ENCODE peak calls at places on chromosomes 1 and 21, in seven cellular contexts. One of them, this sample, is unnamed.

GRCh38 chr1:204128964-204129896 is 22.6 kb downstream of the ETNK2 start:
- DNase-seq in ovary: peak; percentile 86
- DNase-seq in CD8-positive, alpha-beta T cell: peak; percentile 41
- DNase-seq in AG04450: peak; percentile 32
- DNase-seq in MM.1S: peak; percentile 60
- DNase-seq in left ventricle myocardium inferior: peak; percentile 67
- DNase-seq in psoas muscle: peak; percentile 88
- DNase-seq in this sample: peak; percentile 55

GRCh38 chr1:41389009-41389408 is 27.8 kb downstream of the FOXO6 start:
- DNase-seq in left ventricle myocardium inferior: no peak
- DNase-seq in psoas muscle: no peak
- DNase-seq in MM.1S: no peak
- DNase-seq in AG04450: no peak
- DNase-seq in ovary: no peak
- DNase-seq in CD8-positive, alpha-beta T cell: no peak
- DNase-seq in this sample: no peak

GRCh38 chr1:234554157-234554477 is 55.9 kb downstream of the IRF2BP2 start:
- DNase-seq in left ventricle myocardium inferior: no peak
- DNase-seq in AG04450: no peak
- DNase-seq in psoas muscle: no peak
- DNase-seq in ovary: no peak
- DNase-seq in MM.1S: no peak
- DNase-seq in CD8-positive, alpha-beta T cell: no peak
- DNase-seq in this sample: no peak

GRCh38 chr1:97017895-97018294 is 296.3 kb downstream of the PTBP2 start:
- DNase-seq in AG04450: no peak
- DNase-seq in CD8-positive, alpha-beta T cell: no peak
- DNase-seq in ovary: no peak
- DNase-seq in MM.1S: peak; percentile 27
- DNase-seq in psoas muscle: no peak
- DNase-seq in left ventricle myocardium inferior: no peak
- DNase-seq in this sample: no peak

GRCh38 chr21:32687946-32688345 is 39.9 kb downstream of the SYNJ1 start:
- DNase-seq in psoas muscle: no peak
- DNase-seq in ovary: no peak
- DNase-seq in MM.1S: peak; percentile 30
- DNase-seq in left ventricle myocardium inferior: no peak
- DNase-seq in CD8-positive, alpha-beta T cell: no peak
- DNase-seq in AG04450: no peak
- DNase-seq in this sample: no peak

GRCh38 chr1:237258871-237259270 is 216.9 kb downstream of the RYR2 start:
- DNase-seq in MM.1S: no peak
- DNase-seq in psoas muscle: no peak
- DNase-seq in AG04450: no peak
- DNase-seq in left ventricle myocardium inferior: peak; percentile 37
- DNase-seq in ovary: no peak
- DNase-seq in CD8-positive, alpha-beta T cell: no peak
- DNase-seq in this sample: no peak

GRCh38 chr1:98468111-98468717 is 193.3 kb upstream of the SNX7 start:
- DNase-seq in MM.1S: peak; percentile 15
- DNase-seq in CD8-positive, alpha-beta T cell: no peak
- DNase-seq in AG04450: peak; percentile 39
- DNase-seq in ovary: no peak
- DNase-seq in left ventricle myocardium inferior: no peak
- DNase-seq in psoas muscle: no peak
- DNase-seq in this sample: no peak

GRCh38 chr1:92240034-92240433 is 22.3 kb downstream of the C1orf146 start:
- DNase-seq in ovary: no peak
- DNase-seq in MM.1S: no peak
- DNase-seq in AG04450: no peak
- DNase-seq in left ventricle myocardium inferior: no peak
- DNase-seq in CD8-positive, alpha-beta T cell: no peak
- DNase-seq in psoas muscle: no peak
- DNase-seq in this sample: no peak

GRCh38 chr1:45979778-45980176 is 152.7 kb downstream of the PIK3R3 start:
- DNase-seq in AG04450: no peak
- DNase-seq in ovary: no peak
- DNase-seq in MM.1S: no peak
- DNase-seq in CD8-positive, alpha-beta T cell: no peak
- DNase-seq in psoas muscle: no peak
- DNase-seq in left ventricle myocardium inferior: no peak
- DNase-seq in this sample: no peak

GRCh38 chr1:80846966-80847365 is 953.8 kb upstream of the ADGRL2 start:
- DNase-seq in left ventricle myocardium inferior: no peak
- DNase-seq in psoas muscle: no peak
- DNase-seq in ovary: no peak
- DNase-seq in AG04450: peak; percentile 3
- DNase-seq in CD8-positive, alpha-beta T cell: no peak
- DNase-seq in MM.1S: no peak
- DNase-seq in this sample: no peak

GRCh38 chr1:198523183-198523942 is 17.1 kb downstream of the ATP6V1G3 start:
- DNase-seq in MM.1S: no peak
- DNase-seq in ovary: no peak
- DNase-seq in CD8-positive, alpha-beta T cell: no peak
- DNase-seq in left ventricle myocardium inferior: no peak
- DNase-seq in AG04450: no peak
- DNase-seq in psoas muscle: no peak
- DNase-seq in this sample: no peak

GRCh38 chr1:198530964-198531363 is 9.5 kb downstream of the ATP6V1G3 start:
- DNase-seq in psoas muscle: no peak
- DNase-seq in MM.1S: no peak
- DNase-seq in CD8-positive, alpha-beta T cell: no peak
- DNase-seq in left ventricle myocardium inferior: no peak
- DNase-seq in ovary: no peak
- DNase-seq in AG04450: no peak
- DNase-seq in this sample: no peak

GRCh38 chr1:198531891-198532290 is 8.6 kb downstream of the ATP6V1G3 start:
- DNase-seq in MM.1S: no peak
- DNase-seq in CD8-positive, alpha-beta T cell: no peak
- DNase-seq in AG04450: no peak
- DNase-seq in left ventricle myocardium inferior: no peak
- DNase-seq in ovary: no peak
- DNase-seq in psoas muscle: no peak
- DNase-seq in this sample: no peak

GRCh38 chr1:198529414-198529813 is 11.1 kb downstream of the ATP6V1G3 start:
- DNase-seq in left ventricle myocardium inferior: no peak
- DNase-seq in CD8-positive, alpha-beta T cell: no peak
- DNase-seq in psoas muscle: no peak
- DNase-seq in AG04450: peak; percentile 37
- DNase-seq in ovary: no peak
- DNase-seq in MM.1S: no peak
- DNase-seq in this sample: no peak

GRCh38 chr1:198528376-198528775 is 12.1 kb downstream of the ATP6V1G3 start:
- DNase-seq in MM.1S: no peak
- DNase-seq in CD8-positive, alpha-beta T cell: no peak
- DNase-seq in AG04450: peak; percentile 2
- DNase-seq in left ventricle myocardium inferior: no peak
- DNase-seq in ovary: no peak
- DNase-seq in psoas muscle: no peak
- DNase-seq in this sample: no peak
- H3K27ac ChIP-seq in MM.1S: no peak overlapping the region
- H3K27ac ChIP-seq in CD8-positive, alpha-beta T cell: no peak overlapping the region
- H3K27ac ChIP-seq in AG04450: no peak overlapping the region
- H3K27ac ChIP-seq in left ventricle myocardium inferior: no peak overlapping the region
- H3K27ac ChIP-seq in ovary: no peak overlapping the region
- H3K27ac ChIP-seq in psoas muscle: no peak overlapping the region
- H3K27ac ChIP-seq in this sample: no peak overlapping the region

GRCh38 chr1:159802060-159802459 is at the start of gene FCRL6:
- DNase-seq in ovary: no peak
- DNase-seq in left ventricle myocardium inferior: no peak
- DNase-seq in MM.1S: no peak
- DNase-seq in psoas muscle: no peak
- DNase-seq in AG04450: no peak
- DNase-seq in CD8-positive, alpha-beta T cell: no peak
- DNase-seq in this sample: no peak
- H3K4me3 ChIP-seq in ovary: no peak within 1 kb of the TSS
- H3K4me3 ChIP-seq in left ventricle myocardium inferior: no peak within 1 kb of the TSS
- H3K4me3 ChIP-seq in MM.1S: no peak within 1 kb of the TSS
- H3K4me3 ChIP-seq in psoas muscle: no peak within 1 kb of the TSS
- H3K4me3 ChIP-seq in AG04450: no peak within 1 kb of the TSS
- H3K4me3 ChIP-seq in CD8-positive, alpha-beta T cell: no peak within 1 kb of the TSS
- H3K4me3 ChIP-seq in this sample: no peak within 1 kb of the TSS

DNA sequence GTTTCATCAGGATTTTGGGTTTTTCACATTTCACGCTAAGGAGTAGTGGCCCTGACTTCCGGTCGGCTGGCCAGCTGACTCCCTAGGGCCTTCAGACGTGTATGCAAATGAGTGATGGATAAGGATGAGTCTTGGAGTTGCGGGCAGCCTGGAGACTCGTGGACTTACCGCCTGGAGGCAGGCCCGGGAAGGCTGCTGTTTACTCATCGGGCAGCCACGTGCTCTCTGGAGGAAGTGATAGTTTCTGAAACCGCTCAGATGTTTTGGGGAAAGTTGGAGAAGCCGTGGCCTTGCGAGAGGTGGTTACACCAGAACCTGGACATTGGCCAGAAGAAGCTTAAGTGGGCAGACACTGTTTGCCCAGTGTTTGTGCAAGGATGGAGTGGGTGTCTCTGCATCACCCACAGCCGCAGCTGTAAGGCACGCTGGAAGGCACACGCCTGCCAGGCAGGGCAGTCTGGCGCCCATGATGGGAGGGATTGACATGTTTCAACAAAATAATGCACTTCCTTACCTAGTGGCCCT is 23.1 kb upstream of the TNFRSF1B start:
- DNase-seq in ovary: peak; percentile 80
- DNase-seq in AG04450: peak; percentile 94
- DNase-seq in CD8-positive, alpha-beta T cell: no peak
- DNase-seq in MM.1S: no peak
- DNase-seq in psoas muscle: peak; percentile 88
- DNase-seq in left ventricle myocardium inferior: peak; percentile 79
- DNase-seq in this sample: peak; percentile 55
- TF ChIP-seq CTCF in ovary: peak; percentile 23
- TF ChIP-seq CTCF in AG04450: no peak
- TF ChIP-seq CTCF in CD8-positive, alpha-beta T cell: no peak
- TF ChIP-seq CTCF in MM.1S: no peak
- TF ChIP-seq CTCF in psoas muscle: no peak
- TF ChIP-seq CTCF in left ventricle myocardium inferior: peak; percentile 23
- TF ChIP-seq CTCF in this sample: no peak

GRCh38 chr1:28756846-28757245 is 20.1 kb downstream of the YTHDF2 start:
- DNase-seq in ovary: no peak
- DNase-seq in MM.1S: no peak
- DNase-seq in left ventricle myocardium inferior: no peak
- DNase-seq in AG04450: no peak
- DNase-seq in CD8-positive, alpha-beta T cell: no peak
- DNase-seq in psoas muscle: no peak
- DNase-seq in this sample: no peak

GRCh38 chr1:28761189-28761588 is 24.4 kb downstream of the YTHDF2 start:
- DNase-seq in ovary: no peak
- DNase-seq in AG04450: no peak
- DNase-seq in CD8-positive, alpha-beta T cell: no peak
- DNase-seq in psoas muscle: no peak
- DNase-seq in MM.1S: no peak
- DNase-seq in left ventricle myocardium inferior: no peak
- DNase-seq in this sample: no peak

GRCh38 chr1:28759257-28759656 is 22.5 kb downstream of the YTHDF2 start:
- DNase-seq in CD8-positive, alpha-beta T cell: no peak
- DNase-seq in left ventricle myocardium inferior: no peak
- DNase-seq in AG04450: no peak
- DNase-seq in psoas muscle: no peak
- DNase-seq in MM.1S: no peak
- DNase-seq in ovary: no peak
- DNase-seq in this sample: no peak

GRCh38 chr1:28755701-28756100 is 19.0 kb downstream of the YTHDF2 start:
- DNase-seq in psoas muscle: no peak
- DNase-seq in MM.1S: no peak
- DNase-seq in AG04450: no peak
- DNase-seq in CD8-positive, alpha-beta T cell: no peak
- DNase-seq in left ventricle myocardium inferior: no peak
- DNase-seq in ovary: no peak
- DNase-seq in this sample: no peak

DNA sequence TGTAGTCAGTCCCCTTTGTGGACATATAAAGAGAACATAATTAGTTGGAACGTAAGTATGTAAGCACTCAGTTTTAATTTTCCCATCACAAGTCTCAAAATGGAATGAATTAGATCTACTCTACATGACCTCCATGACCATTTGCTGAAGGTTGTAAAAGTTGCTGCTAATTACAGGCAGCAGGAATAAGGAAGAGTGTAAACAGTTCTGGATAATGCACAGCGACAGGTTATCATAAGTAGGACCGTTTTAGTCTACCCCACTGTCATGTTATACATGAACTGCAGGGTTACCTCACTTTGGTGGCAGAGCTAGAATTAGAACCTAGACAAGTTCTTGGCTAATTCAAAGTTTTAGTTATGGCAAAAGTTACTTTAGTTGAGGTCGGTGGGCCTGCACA is 21.7 kb downstream of the YTHDF2 start:
- DNase-seq in AG04450: no peak
- DNase-seq in left ventricle myocardium inferior: no peak
- DNase-seq in ovary: no peak
- DNase-seq in MM.1S: no peak
- DNase-seq in CD8-positive, alpha-beta T cell: no peak
- DNase-seq in psoas muscle: no peak
- DNase-seq in this sample: no peak
- H3K27ac ChIP-seq in AG04450: no peak overlapping the region
- H3K27ac ChIP-seq in left ventricle myocardium inferior: no peak overlapping the region
- H3K27ac ChIP-seq in ovary: no peak overlapping the region
- H3K27ac ChIP-seq in MM.1S: no peak overlapping the region
- H3K27ac ChIP-seq in CD8-positive, alpha-beta T cell: no peak overlapping the region
- H3K27ac ChIP-seq in psoas muscle: no peak overlapping the region
- H3K27ac ChIP-seq in this sample: no peak overlapping the region

GRCh38 chr1:226440512-226440911 is 32.6 kb upstream of the PARP1 start:
- DNase-seq in left ventricle myocardium inferior: no peak
- DNase-seq in AG04450: no peak
- DNase-seq in psoas muscle: no peak
- DNase-seq in ovary: no peak
- DNase-seq in MM.1S: no peak
- DNase-seq in CD8-positive, alpha-beta T cell: no peak
- DNase-seq in this sample: no peak

GRCh38 chr1:226432586-226433360 is 24.9 kb upstream of the PARP1 start:
- DNase-seq in MM.1S: no peak
- DNase-seq in ovary: no peak
- DNase-seq in CD8-positive, alpha-beta T cell: no peak
- DNase-seq in AG04450: no peak
- DNase-seq in psoas muscle: no peak
- DNase-seq in left ventricle myocardium inferior: no peak
- DNase-seq in this sample: no peak

GRCh38 chr1:226436855-226437491 is 29.1 kb upstream of the PARP1 start:
- DNase-seq in CD8-positive, alpha-beta T cell: no peak
- DNase-seq in psoas muscle: no peak
- DNase-seq in ovary: no peak
- DNase-seq in left ventricle myocardium inferior: no peak
- DNase-seq in AG04450: no peak
- DNase-seq in MM.1S: no peak
- DNase-seq in this sample: no peak

GRCh38 chr1:226438007-226438406 is 30.1 kb upstream of the PARP1 start:
- DNase-seq in left ventricle myocardium inferior: no peak
- DNase-seq in MM.1S: peak; percentile 16
- DNase-seq in AG04450: no peak
- DNase-seq in ovary: no peak
- DNase-seq in psoas muscle: no peak
- DNase-seq in CD8-positive, alpha-beta T cell: no peak
- DNase-seq in this sample: no peak

GRCh38 chr1:226436472-226436854 is 28.6 kb upstream of the PARP1 start:
- DNase-seq in CD8-positive, alpha-beta T cell: no peak
- DNase-seq in ovary: no peak
- DNase-seq in AG04450: no peak
- DNase-seq in psoas muscle: no peak
- DNase-seq in MM.1S: no peak
- DNase-seq in left ventricle myocardium inferior: no peak
- DNase-seq in this sample: no peak
- H3K4me3 ChIP-seq in CD8-positive, alpha-beta T cell: no peak overlapping the region
- H3K4me3 ChIP-seq in ovary: no peak overlapping the region
- H3K4me3 ChIP-seq in AG04450: no peak overlapping the region
- H3K4me3 ChIP-seq in psoas muscle: no peak overlapping the region
- H3K4me3 ChIP-seq in MM.1S: no peak overlapping the region
- H3K4me3 ChIP-seq in left ventricle myocardium inferior: no peak overlapping the region
- H3K4me3 ChIP-seq in this sample: no peak overlapping the region

GRCh38 chr1:151693057-151693651 is 23.4 kb downstream of the CELF3 start:
- DNase-seq in psoas muscle: no peak
- DNase-seq in AG04450: no peak
- DNase-seq in CD8-positive, alpha-beta T cell: no peak
- DNase-seq in MM.1S: no peak
- DNase-seq in left ventricle myocardium inferior: no peak
- DNase-seq in ovary: no peak
- DNase-seq in this sample: no peak
- TF ChIP-seq CTCF in psoas muscle: peak; percentile 42
- TF ChIP-seq CTCF in AG04450: peak; percentile 82
- TF ChIP-seq CTCF in CD8-positive, alpha-beta T cell: no peak
- TF ChIP-seq CTCF in MM.1S: peak; percentile 84
- TF ChIP-seq CTCF in left ventricle myocardium inferior: peak; percentile 61
- TF ChIP-seq CTCF in ovary: no peak
- TF ChIP-seq CTCF in this sample: peak; percentile 73

This sample was measured in dorsolateral prefrontal cortex.